ENCODE peak calls at places on chromosomes 4 and X, in six cellular contexts. A is H9, N is A549, L is testis, Y is breast epithelium, K is ovary. G is an unnamed sample.
A peak's percentile ranks its signal among the peaks of the same experiment; 100 is the strongest.

GRCh38 chr4:87502580-87503238 is 26.5 kb downstream of the SPARCL1 start:
- DNase-seq in A (no peak), N (no peak), L (no peak), Y (no peak), K (no peak), G (no peak)

GRCh38 chrX:18574591-18574990 is 97.3 kb downstream of the RS1 start:
- DNase-seq in A (no peak), N (no peak), L (no peak), Y (no peak), K (peak; percentile 66), G (no peak)

GRCh38 chr4:67035986-67036385 is 509.3 kb downstream of the CENPC start:
- DNase-seq in A (no peak), N (no peak), L (no peak), Y (no peak), K (no peak), G (no peak)

GRCh38 chr4:84971319-84971932 is 4.9 kb upstream of the WDFY3 start:
- DNase-seq in A (no peak), N (peak; percentile 16), L (no peak), Y (no peak), K (no peak), G (no peak)

GRCh38 chr4:83535945-83536648 is at the start of gene GPAT3:
- DNase-seq in A (peak; percentile 69), N (peak; percentile 78), L (peak; percentile 70), Y (peak; percentile 75), K (peak; percentile 85), G (peak; percentile 22)

GRCh38 chrX:118115948-118116307 is 682 bp downstream of the KLHL13 start:
- DNase-seq in A (no peak), N (no peak), L (peak; percentile 14), Y (no peak), K (no peak), G (no peak)

GRCh38 chr4:8113611-8114343 is 44.8 kb downstream of the ABLIM2 start:
- DNase-seq in A (no peak), N (no peak), L (no peak), Y (no peak), K (no peak), G (no peak)

GRCh38 chr4:77576351-77576750 is 29.3 kb upstream of the CXCL13 start:
- DNase-seq in A (no peak), N (no peak), L (no peak), Y (no peak), K (no peak), G (no peak)

GRCh38 chr4:99437686-99438577 is 2.8 kb upstream of the ADH7 start:
- DNase-seq in A (no peak), N (no peak), L (no peak), Y (no peak), K (no peak), G (peak; percentile 44)

GRCh38 chr4:17066972-17067371 is 168.5 kb upstream of the LDB2 start:
- DNase-seq in A (no peak), N (peak; percentile 3), L (no peak), Y (no peak), K (no peak), G (no peak)

GRCh38 chr4:157521916-157522315 is 301.4 kb downstream of the GRIA2 start:
- DNase-seq in A (no peak), N (no peak), L (no peak), Y (no peak), K (no peak), G (no peak)

GRCh38 chr4:3827616-3828492 is 61.7 kb downstream of the ADRA2C start:
- DNase-seq in A (no peak), N (peak; percentile 28), L (peak; percentile 95), Y (peak; percentile 60), K (peak; percentile 34), G (no peak)

GRCh38 chrX:73855546-73855945 is 292.5 kb downstream of the CHIC1 start:
- DNase-seq in A (peak; percentile 71), N (peak; percentile 18), L (peak; percentile 70), Y (peak; percentile 69), K (peak; percentile 71), G (no peak)

GRCh38 chrX:6678313-6678712 is 143.4 kb upstream of the VCX3A start:
- DNase-seq in A (no peak), N (no peak), L (no peak), Y (no peak), K (no peak), G (no peak)

GRCh38 chr4:150078041-150078995 is at the start of gene DCLK2:
- DNase-seq in A (peak; percentile 75), N (peak; percentile 55), L (peak; percentile 76), Y (peak; percentile 23), K (peak; percentile 92), G (no peak)

GRCh38 chr4:69936566-69936965 is 5.7 kb downstream of the CSN1S1 start:
- DNase-seq in A (no peak), N (no peak), L (no peak), Y (no peak), K (no peak), G (no peak)

GRCh38 chr4:31370866-31371465 is 650.8 kb downstream of the PCDH7 start:
- DNase-seq in A (no peak), N (peak; percentile 7), L (peak; percentile 15), Y (no peak), K (no peak), G (no peak)

GRCh38 chr4:2646386-2647149 is 109.6 kb downstream of the TNIP2 start:
- DNase-seq in A (no peak), N (no peak), L (peak; percentile 10), Y (no peak), K (peak; percentile 9), G (no peak)

GRCh38 chrX:149280011-149280410 is 225.1 kb downstream of the IDS start:
- DNase-seq in A (no peak), N (no peak), L (no peak), Y (no peak), K (no peak), G (no peak)

GRCh38 chrX:153706799-153707198 is 17.4 kb downstream of the BCAP31 start:
- DNase-seq in A (no peak), N (no peak), L (no peak), Y (no peak), K (no peak), G (no peak)

GRCh38 chr4:15250021-15250441 is 177.8 kb upstream of the C1QTNF7 start:
- DNase-seq in A (no peak), N (no peak), L (peak; percentile 29), Y (no peak), K (no peak), G (no peak)

GRCh38 chr4:70831293-70831692 is 8.4 kb downstream of the GRSF1 start:
- DNase-seq in A (no peak), N (no peak), L (no peak), Y (no peak), K (no peak), G (no peak)

GRCh38 chr4:81319657-81320056 is 104.6 kb upstream of the PRKG2 start:
- DNase-seq in A (no peak), N (no peak), L (no peak), Y (no peak), K (no peak), G (no peak)

GRCh38 chr4:94419956-94420355 is 31.8 kb upstream of the PDLIM5 start:
- DNase-seq in A (no peak), N (no peak), L (no peak), Y (no peak), K (no peak), G (peak; percentile 57)

GRCh38 chr4:119046263-119046662 is 89.4 kb upstream of the MYOZ2 start:
- DNase-seq in A (no peak), N (no peak), L (peak; percentile 59), Y (peak; percentile 77), K (no peak), G (no peak)

GRCh38 chrX:130125090-130125489 is 14.8 kb upstream of the ELF4 start:
- DNase-seq in A (no peak), N (no peak), L (no peak), Y (peak; percentile 29), K (no peak), G (peak; percentile 78)

GRCh38 chrX:133229361-133229760 is 11.2 kb upstream of the TFDP3 start:
- DNase-seq in A (no peak), N (no peak), L (no peak), Y (no peak), K (no peak), G (peak; percentile 81)

GRCh38 chrX:96713303-96713702 is 28.7 kb downstream of the DIAPH2 start:
- DNase-seq in A (no peak), N (no peak), L (no peak), Y (no peak), K (no peak), G (no peak)

GRCh38 chr4:40040908-40041307 is 15.7 kb upstream of the N4BP2 start:
- DNase-seq in A (no peak), N (no peak), L (no peak), Y (no peak), K (no peak), G (no peak)

GRCh38 chrX:51456814-51457213 is 39.6 kb downstream of the NUDT11 start:
- DNase-seq in A (no peak), N (no peak), L (no peak), Y (no peak), K (no peak), G (no peak)

GRCh38 chr4:125522588-125522987 is 207.8 kb downstream of the FAT4 start:
- DNase-seq in A (no peak), N (no peak), L (no peak), Y (no peak), K (no peak), G (no peak)

GRCh38 chrX:22136711-22137110 is 104.6 kb downstream of the PHEX start:
- DNase-seq in A (no peak), N (no peak), L (no peak), Y (no peak), K (no peak), G (no peak)

GRCh38 chrX:50988649-50989048 is 78.1 kb downstream of the BMP15 start:
- DNase-seq in A (no peak), N (peak; percentile 3), L (peak; percentile 36), Y (no peak), K (no peak), G (no peak)

GRCh38 chr4:1990348-1990645 is 18.5 kb downstream of the NELFA start:
- DNase-seq in A (no peak), N (no peak), L (peak; percentile 12), Y (peak; percentile 13), K (peak; percentile 19), G (no peak)

GRCh38 chr4:54976682-54977081 is 148.7 kb downstream of the KDR start:
- DNase-seq in A (peak; percentile 79), N (no peak), L (no peak), Y (no peak), K (no peak), G (no peak)

GRCh38 chrX:19870710-19871490 is 16.5 kb downstream of the SH3KBP1 start:
- DNase-seq in A (no peak), N (no peak), L (no peak), Y (no peak), K (no peak), G (no peak)
- H3K27ac ChIP-seq in A (no peak overlapping the region), N (no peak overlapping the region), L (no peak overlapping the region), Y (peak overlapping the region; percentile 52), K (no peak overlapping the region), G (no peak overlapping the region)

GRCh38 chr4:7003176-7003878 is 39.8 kb upstream of the TADA2B start:
- DNase-seq in A (no peak), N (no peak), L (no peak), Y (no peak), K (no peak), G (no peak)
- H3K27ac ChIP-seq in A (no peak overlapping the region), N (no peak overlapping the region), L (no peak overlapping the region), Y (peak overlapping the region; percentile 91), K (no peak overlapping the region), G (peak overlapping the region; percentile 100)

GRCh38 chr4:152327606-152328453 is 208.1 kb downstream of the FBXW7 start:
- DNase-seq in A (no peak), N (no peak), L (no peak), Y (no peak), K (no peak), G (no peak)
- H3K27ac ChIP-seq in A (no peak overlapping the region), N (no peak overlapping the region), L (no peak overlapping the region), Y (no peak overlapping the region), K (no peak overlapping the region), G (peak overlapping the region; percentile 87)

GRCh38 chr4:102823897-102824296 is 3.5 kb downstream of the UBE2D3 start:
- DNase-seq in A (no peak), N (no peak), L (no peak), Y (no peak), K (no peak), G (no peak)
- H3K27ac ChIP-seq in A (no peak overlapping the region), N (no peak overlapping the region), L (peak overlapping the region; percentile 100), Y (peak overlapping the region; percentile 100), K (no peak overlapping the region), G (peak overlapping the region; percentile 100)